ENCODE peak calls at places on chromosomes 4 and X, in eight cellular contexts. One of them, this sample, is unnamed.

GRCh38 chrX:34559325-34559724 is 97.8 kb downstream of the TMEM47 start:
- DNase-seq in NCI-H1105 treated with DMSO at 0.1 percent for 48 hours: no peak
- DNase-seq in T-helper 1 cell: peak; percentile 2
- DNase-seq in dermis blood vessel endothelial cell: peak; percentile 60
- DNase-seq in tibial artery: no peak
- DNase-seq in activated naive CD4-positive, alpha-beta T cell treated with Interleukin-2 at 50 U/mL for 16 hours: no peak
- DNase-seq in effector memory CD8-positive, alpha-beta T cell: no peak
- DNase-seq in activated CD4-positive, alpha-beta T cell treated with anti-CD3 and anti-CD28 coated beads for 48 hours: no peak
- DNase-seq in this sample: no peak

GRCh38 chr4:126172126-126172525 is 857.4 kb downstream of the FAT4 start:
- DNase-seq in T-helper 1 cell: no peak
- DNase-seq in NCI-H1105 treated with DMSO at 0.1 percent for 48 hours: no peak
- DNase-seq in effector memory CD8-positive, alpha-beta T cell: no peak
- DNase-seq in activated CD4-positive, alpha-beta T cell treated with anti-CD3 and anti-CD28 coated beads for 48 hours: no peak
- DNase-seq in tibial artery: no peak
- DNase-seq in dermis blood vessel endothelial cell: no peak
- DNase-seq in activated naive CD4-positive, alpha-beta T cell treated with Interleukin-2 at 50 U/mL for 16 hours: no peak
- DNase-seq in this sample: no peak

GRCh38 chr4:164768516-164768915 is 14.6 kb downstream of the SMIM31 start:
- DNase-seq in T-helper 1 cell: no peak
- DNase-seq in tibial artery: no peak
- DNase-seq in NCI-H1105 treated with DMSO at 0.1 percent for 48 hours: peak; percentile 17
- DNase-seq in activated naive CD4-positive, alpha-beta T cell treated with Interleukin-2 at 50 U/mL for 16 hours: no peak
- DNase-seq in activated CD4-positive, alpha-beta T cell treated with anti-CD3 and anti-CD28 coated beads for 48 hours: no peak
- DNase-seq in effector memory CD8-positive, alpha-beta T cell: no peak
- DNase-seq in dermis blood vessel endothelial cell: peak; percentile 12
- DNase-seq in this sample: no peak

GRCh38 chr4:73729534-73730165 is 10.7 kb upstream of the CXCL8 start:
- DNase-seq in T-helper 1 cell: peak; percentile 41
- DNase-seq in effector memory CD8-positive, alpha-beta T cell: no peak
- DNase-seq in tibial artery: peak; percentile 84
- DNase-seq in activated CD4-positive, alpha-beta T cell treated with anti-CD3 and anti-CD28 coated beads for 48 hours: peak; percentile 8
- DNase-seq in NCI-H1105 treated with DMSO at 0.1 percent for 48 hours: peak; percentile 19
- DNase-seq in dermis blood vessel endothelial cell: peak; percentile 89
- DNase-seq in activated naive CD4-positive, alpha-beta T cell treated with Interleukin-2 at 50 U/mL for 16 hours: no peak
- DNase-seq in this sample: no peak

GRCh38 chrX:40880712-40881111 is 145.4 kb upstream of the MED14 start:
- DNase-seq in T-helper 1 cell: no peak
- DNase-seq in effector memory CD8-positive, alpha-beta T cell: no peak
- DNase-seq in activated CD4-positive, alpha-beta T cell treated with anti-CD3 and anti-CD28 coated beads for 48 hours: no peak
- DNase-seq in tibial artery: no peak
- DNase-seq in activated naive CD4-positive, alpha-beta T cell treated with Interleukin-2 at 50 U/mL for 16 hours: no peak
- DNase-seq in dermis blood vessel endothelial cell: no peak
- DNase-seq in NCI-H1105 treated with DMSO at 0.1 percent for 48 hours: no peak
- DNase-seq in this sample: no peak

GRCh38 chr4:142719854-142720541 is 126.1 kb downstream of the INPP4B start:
- DNase-seq in effector memory CD8-positive, alpha-beta T cell: no peak
- DNase-seq in NCI-H1105 treated with DMSO at 0.1 percent for 48 hours: peak; percentile 18
- DNase-seq in dermis blood vessel endothelial cell: peak; percentile 48
- DNase-seq in tibial artery: no peak
- DNase-seq in activated naive CD4-positive, alpha-beta T cell treated with Interleukin-2 at 50 U/mL for 16 hours: no peak
- DNase-seq in activated CD4-positive, alpha-beta T cell treated with anti-CD3 and anti-CD28 coated beads for 48 hours: no peak
- DNase-seq in T-helper 1 cell: peak; percentile 37
- DNase-seq in this sample: no peak

GRCh38 chr4:2888826-2889225 is 45.2 kb downstream of the ADD1 start:
- DNase-seq in T-helper 1 cell: no peak
- DNase-seq in activated naive CD4-positive, alpha-beta T cell treated with Interleukin-2 at 50 U/mL for 16 hours: no peak
- DNase-seq in tibial artery: no peak
- DNase-seq in NCI-H1105 treated with DMSO at 0.1 percent for 48 hours: no peak
- DNase-seq in effector memory CD8-positive, alpha-beta T cell: no peak
- DNase-seq in dermis blood vessel endothelial cell: no peak
- DNase-seq in activated CD4-positive, alpha-beta T cell treated with anti-CD3 and anti-CD28 coated beads for 48 hours: no peak
- DNase-seq in this sample: no peak

GRCh38 chr4:93617596-93617995 is 211.0 kb upstream of the ATOH1 start:
- DNase-seq in T-helper 1 cell: no peak
- DNase-seq in activated CD4-positive, alpha-beta T cell treated with anti-CD3 and anti-CD28 coated beads for 48 hours: no peak
- DNase-seq in effector memory CD8-positive, alpha-beta T cell: no peak
- DNase-seq in activated naive CD4-positive, alpha-beta T cell treated with Interleukin-2 at 50 U/mL for 16 hours: no peak
- DNase-seq in tibial artery: no peak
- DNase-seq in NCI-H1105 treated with DMSO at 0.1 percent for 48 hours: no peak
- DNase-seq in dermis blood vessel endothelial cell: no peak
- DNase-seq in this sample: no peak

GRCh38 chr4:20017035-20017434 is 234.7 kb upstream of the SLIT2 start:
- DNase-seq in tibial artery: no peak
- DNase-seq in NCI-H1105 treated with DMSO at 0.1 percent for 48 hours: no peak
- DNase-seq in activated naive CD4-positive, alpha-beta T cell treated with Interleukin-2 at 50 U/mL for 16 hours: no peak
- DNase-seq in T-helper 1 cell: no peak
- DNase-seq in activated CD4-positive, alpha-beta T cell treated with anti-CD3 and anti-CD28 coated beads for 48 hours: no peak
- DNase-seq in effector memory CD8-positive, alpha-beta T cell: no peak
- DNase-seq in dermis blood vessel endothelial cell: no peak
- DNase-seq in this sample: no peak

GRCh38 chr4:38371391-38371851 is 292.6 kb upstream of the KLF3 start:
- DNase-seq in tibial artery: no peak
- DNase-seq in activated naive CD4-positive, alpha-beta T cell treated with Interleukin-2 at 50 U/mL for 16 hours: no peak
- DNase-seq in effector memory CD8-positive, alpha-beta T cell: no peak
- DNase-seq in NCI-H1105 treated with DMSO at 0.1 percent for 48 hours: no peak
- DNase-seq in activated CD4-positive, alpha-beta T cell treated with anti-CD3 and anti-CD28 coated beads for 48 hours: no peak
- DNase-seq in T-helper 1 cell: no peak
- DNase-seq in dermis blood vessel endothelial cell: no peak
- DNase-seq in this sample: no peak

GRCh38 chr4:141922224-141922623 is 285.8 kb downstream of the IL15 start:
- DNase-seq in tibial artery: no peak
- DNase-seq in dermis blood vessel endothelial cell: no peak
- DNase-seq in activated naive CD4-positive, alpha-beta T cell treated with Interleukin-2 at 50 U/mL for 16 hours: no peak
- DNase-seq in effector memory CD8-positive, alpha-beta T cell: no peak
- DNase-seq in activated CD4-positive, alpha-beta T cell treated with anti-CD3 and anti-CD28 coated beads for 48 hours: no peak
- DNase-seq in T-helper 1 cell: no peak
- DNase-seq in NCI-H1105 treated with DMSO at 0.1 percent for 48 hours: no peak
- DNase-seq in this sample: no peak

GRCh38 chr4:173585876-173586572 is 56.0 kb upstream of the HAND2 start:
- DNase-seq in tibial artery: no peak
- DNase-seq in dermis blood vessel endothelial cell: no peak
- DNase-seq in activated naive CD4-positive, alpha-beta T cell treated with Interleukin-2 at 50 U/mL for 16 hours: no peak
- DNase-seq in NCI-H1105 treated with DMSO at 0.1 percent for 48 hours: no peak
- DNase-seq in activated CD4-positive, alpha-beta T cell treated with anti-CD3 and anti-CD28 coated beads for 48 hours: no peak
- DNase-seq in effector memory CD8-positive, alpha-beta T cell: no peak
- DNase-seq in T-helper 1 cell: no peak
- DNase-seq in this sample: no peak

GRCh38 chrX:124127496-124127895 is 166.0 kb downstream of the STAG2 start:
- DNase-seq in T-helper 1 cell: no peak
- DNase-seq in effector memory CD8-positive, alpha-beta T cell: no peak
- DNase-seq in activated CD4-positive, alpha-beta T cell treated with anti-CD3 and anti-CD28 coated beads for 48 hours: no peak
- DNase-seq in dermis blood vessel endothelial cell: no peak
- DNase-seq in activated naive CD4-positive, alpha-beta T cell treated with Interleukin-2 at 50 U/mL for 16 hours: no peak
- DNase-seq in tibial artery: no peak
- DNase-seq in NCI-H1105 treated with DMSO at 0.1 percent for 48 hours: no peak
- DNase-seq in this sample: no peak

GRCh38 chr4:78885598-78885997 is 53.6 kb downstream of the PAQR3 start:
- DNase-seq in effector memory CD8-positive, alpha-beta T cell: no peak
- DNase-seq in activated naive CD4-positive, alpha-beta T cell treated with Interleukin-2 at 50 U/mL for 16 hours: no peak
- DNase-seq in NCI-H1105 treated with DMSO at 0.1 percent for 48 hours: no peak
- DNase-seq in T-helper 1 cell: no peak
- DNase-seq in activated CD4-positive, alpha-beta T cell treated with anti-CD3 and anti-CD28 coated beads for 48 hours: no peak
- DNase-seq in dermis blood vessel endothelial cell: no peak
- DNase-seq in tibial artery: no peak
- DNase-seq in this sample: no peak

GRCh38 chr4:115834441-115834840 is 721.0 kb upstream of the NDST4 start:
- DNase-seq in activated naive CD4-positive, alpha-beta T cell treated with Interleukin-2 at 50 U/mL for 16 hours: no peak
- DNase-seq in effector memory CD8-positive, alpha-beta T cell: no peak
- DNase-seq in activated CD4-positive, alpha-beta T cell treated with anti-CD3 and anti-CD28 coated beads for 48 hours: no peak
- DNase-seq in tibial artery: no peak
- DNase-seq in NCI-H1105 treated with DMSO at 0.1 percent for 48 hours: no peak
- DNase-seq in dermis blood vessel endothelial cell: no peak
- DNase-seq in T-helper 1 cell: no peak
- DNase-seq in this sample: no peak

GRCh38 chr4:23333946-23334878 is 555.6 kb downstream of the PPARGC1A start:
- DNase-seq in activated naive CD4-positive, alpha-beta T cell treated with Interleukin-2 at 50 U/mL for 16 hours: peak; percentile 3
- DNase-seq in dermis blood vessel endothelial cell: no peak
- DNase-seq in NCI-H1105 treated with DMSO at 0.1 percent for 48 hours: peak; percentile 67
- DNase-seq in activated CD4-positive, alpha-beta T cell treated with anti-CD3 and anti-CD28 coated beads for 48 hours: peak; percentile 33
- DNase-seq in tibial artery: no peak
- DNase-seq in effector memory CD8-positive, alpha-beta T cell: no peak
- DNase-seq in T-helper 1 cell: peak; percentile 91
- DNase-seq in this sample: no peak

GRCh38 chr4:52914051-52914605 is 52.0 kb downstream of the RASL11B start:
- DNase-seq in effector memory CD8-positive, alpha-beta T cell: no peak
- DNase-seq in activated CD4-positive, alpha-beta T cell treated with anti-CD3 and anti-CD28 coated beads for 48 hours: no peak
- DNase-seq in NCI-H1105 treated with DMSO at 0.1 percent for 48 hours: no peak
- DNase-seq in dermis blood vessel endothelial cell: no peak
- DNase-seq in tibial artery: no peak
- DNase-seq in activated naive CD4-positive, alpha-beta T cell treated with Interleukin-2 at 50 U/mL for 16 hours: no peak
- DNase-seq in T-helper 1 cell: no peak
- DNase-seq in this sample: no peak

GRCh38 chrX:136814847-136815634 is 34.3 kb upstream of the ARHGEF6 start:
- DNase-seq in NCI-H1105 treated with DMSO at 0.1 percent for 48 hours: no peak
- DNase-seq in activated CD4-positive, alpha-beta T cell treated with anti-CD3 and anti-CD28 coated beads for 48 hours: no peak
- DNase-seq in effector memory CD8-positive, alpha-beta T cell: no peak
- DNase-seq in tibial artery: no peak
- DNase-seq in activated naive CD4-positive, alpha-beta T cell treated with Interleukin-2 at 50 U/mL for 16 hours: no peak
- DNase-seq in T-helper 1 cell: no peak
- DNase-seq in dermis blood vessel endothelial cell: no peak
- DNase-seq in this sample: no peak

GRCh38 chr4:128241425-128241913 is 46.1 kb downstream of the PGRMC2 start:
- DNase-seq in dermis blood vessel endothelial cell: no peak
- DNase-seq in activated CD4-positive, alpha-beta T cell treated with anti-CD3 and anti-CD28 coated beads for 48 hours: no peak
- DNase-seq in activated naive CD4-positive, alpha-beta T cell treated with Interleukin-2 at 50 U/mL for 16 hours: no peak
- DNase-seq in effector memory CD8-positive, alpha-beta T cell: no peak
- DNase-seq in NCI-H1105 treated with DMSO at 0.1 percent for 48 hours: no peak
- DNase-seq in tibial artery: no peak
- DNase-seq in T-helper 1 cell: no peak
- DNase-seq in this sample: peak; percentile 44

GRCh38 chrX:41047878-41048534 is 37.2 kb upstream of the USP9X start:
- DNase-seq in NCI-H1105 treated with DMSO at 0.1 percent for 48 hours: no peak
- DNase-seq in T-helper 1 cell: no peak
- DNase-seq in activated CD4-positive, alpha-beta T cell treated with anti-CD3 and anti-CD28 coated beads for 48 hours: no peak
- DNase-seq in tibial artery: no peak
- DNase-seq in effector memory CD8-positive, alpha-beta T cell: no peak
- DNase-seq in dermis blood vessel endothelial cell: no peak
- DNase-seq in activated naive CD4-positive, alpha-beta T cell treated with Interleukin-2 at 50 U/mL for 16 hours: no peak
- DNase-seq in this sample: no peak

GRCh38 chrX:140503714-140504351 is 1.0 kb downstream of the SOX3 start:
- DNase-seq in effector memory CD8-positive, alpha-beta T cell: no peak
- DNase-seq in activated naive CD4-positive, alpha-beta T cell treated with Interleukin-2 at 50 U/mL for 16 hours: no peak
- DNase-seq in tibial artery: no peak
- DNase-seq in activated CD4-positive, alpha-beta T cell treated with anti-CD3 and anti-CD28 coated beads for 48 hours: no peak
- DNase-seq in T-helper 1 cell: no peak
- DNase-seq in dermis blood vessel endothelial cell: peak; percentile 36
- DNase-seq in NCI-H1105 treated with DMSO at 0.1 percent for 48 hours: no peak
- DNase-seq in this sample: peak; percentile 47

GRCh38 chr4:11503166-11503565 is 74.5 kb upstream of the HS3ST1 start:
- DNase-seq in activated CD4-positive, alpha-beta T cell treated with anti-CD3 and anti-CD28 coated beads for 48 hours: no peak
- DNase-seq in NCI-H1105 treated with DMSO at 0.1 percent for 48 hours: no peak
- DNase-seq in T-helper 1 cell: no peak
- DNase-seq in activated naive CD4-positive, alpha-beta T cell treated with Interleukin-2 at 50 U/mL for 16 hours: no peak
- DNase-seq in effector memory CD8-positive, alpha-beta T cell: no peak
- DNase-seq in tibial artery: no peak
- DNase-seq in dermis blood vessel endothelial cell: no peak
- DNase-seq in this sample: no peak

GRCh38 chr4:93947318-93947717 is 118.8 kb downstream of the ATOH1 start:
- DNase-seq in effector memory CD8-positive, alpha-beta T cell: no peak
- DNase-seq in activated naive CD4-positive, alpha-beta T cell treated with Interleukin-2 at 50 U/mL for 16 hours: no peak
- DNase-seq in T-helper 1 cell: no peak
- DNase-seq in tibial artery: no peak
- DNase-seq in activated CD4-positive, alpha-beta T cell treated with anti-CD3 and anti-CD28 coated beads for 48 hours: no peak
- DNase-seq in NCI-H1105 treated with DMSO at 0.1 percent for 48 hours: no peak
- DNase-seq in dermis blood vessel endothelial cell: no peak
- DNase-seq in this sample: no peak

GRCh38 chr4:4642201-4643025 is 100.6 kb upstream of the STX18 start:
- DNase-seq in activated CD4-positive, alpha-beta T cell treated with anti-CD3 and anti-CD28 coated beads for 48 hours: no peak
- DNase-seq in NCI-H1105 treated with DMSO at 0.1 percent for 48 hours: no peak
- DNase-seq in dermis blood vessel endothelial cell: no peak
- DNase-seq in effector memory CD8-positive, alpha-beta T cell: no peak
- DNase-seq in tibial artery: no peak
- DNase-seq in activated naive CD4-positive, alpha-beta T cell treated with Interleukin-2 at 50 U/mL for 16 hours: no peak
- DNase-seq in T-helper 1 cell: no peak
- DNase-seq in this sample: no peak

GRCh38 chr4:8780596-8781368 is 90.9 kb downstream of the HMX1 start:
- DNase-seq in T-helper 1 cell: no peak
- DNase-seq in tibial artery: no peak
- DNase-seq in effector memory CD8-positive, alpha-beta T cell: no peak
- DNase-seq in activated naive CD4-positive, alpha-beta T cell treated with Interleukin-2 at 50 U/mL for 16 hours: no peak
- DNase-seq in NCI-H1105 treated with DMSO at 0.1 percent for 48 hours: no peak
- DNase-seq in dermis blood vessel endothelial cell: no peak
- DNase-seq in activated CD4-positive, alpha-beta T cell treated with anti-CD3 and anti-CD28 coated beads for 48 hours: no peak
- DNase-seq in this sample: no peak

GRCh38 chr4:158930573-158930972 is 161.7 kb downstream of the FNIP2 start:
- DNase-seq in tibial artery: no peak
- DNase-seq in effector memory CD8-positive, alpha-beta T cell: no peak
- DNase-seq in activated CD4-positive, alpha-beta T cell treated with anti-CD3 and anti-CD28 coated beads for 48 hours: no peak
- DNase-seq in activated naive CD4-positive, alpha-beta T cell treated with Interleukin-2 at 50 U/mL for 16 hours: no peak
- DNase-seq in T-helper 1 cell: no peak
- DNase-seq in NCI-H1105 treated with DMSO at 0.1 percent for 48 hours: no peak
- DNase-seq in dermis blood vessel endothelial cell: no peak
- DNase-seq in this sample: no peak

GRCh38 chr4:24748023-24748422 is 47.4 kb upstream of the SOD3 start:
- DNase-seq in effector memory CD8-positive, alpha-beta T cell: no peak
- DNase-seq in activated naive CD4-positive, alpha-beta T cell treated with Interleukin-2 at 50 U/mL for 16 hours: no peak
- DNase-seq in NCI-H1105 treated with DMSO at 0.1 percent for 48 hours: no peak
- DNase-seq in dermis blood vessel endothelial cell: no peak
- DNase-seq in activated CD4-positive, alpha-beta T cell treated with anti-CD3 and anti-CD28 coated beads for 48 hours: no peak
- DNase-seq in tibial artery: no peak
- DNase-seq in T-helper 1 cell: no peak
- DNase-seq in this sample: no peak

GRCh38 chr4:26952891-26953290 is 92.2 kb downstream of the STIM2 start:
- DNase-seq in tibial artery: no peak
- DNase-seq in effector memory CD8-positive, alpha-beta T cell: no peak
- DNase-seq in dermis blood vessel endothelial cell: peak; percentile 7
- DNase-seq in NCI-H1105 treated with DMSO at 0.1 percent for 48 hours: no peak
- DNase-seq in T-helper 1 cell: no peak
- DNase-seq in activated CD4-positive, alpha-beta T cell treated with anti-CD3 and anti-CD28 coated beads for 48 hours: no peak
- DNase-seq in activated naive CD4-positive, alpha-beta T cell treated with Interleukin-2 at 50 U/mL for 16 hours: no peak
- DNase-seq in this sample: no peak

GRCh38 chr4:145011636-145012035 is 86.4 kb downstream of the ANAPC10 start:
- DNase-seq in activated naive CD4-positive, alpha-beta T cell treated with Interleukin-2 at 50 U/mL for 16 hours: no peak
- DNase-seq in NCI-H1105 treated with DMSO at 0.1 percent for 48 hours: no peak
- DNase-seq in effector memory CD8-positive, alpha-beta T cell: no peak
- DNase-seq in T-helper 1 cell: no peak
- DNase-seq in dermis blood vessel endothelial cell: no peak
- DNase-seq in activated CD4-positive, alpha-beta T cell treated with anti-CD3 and anti-CD28 coated beads for 48 hours: no peak
- DNase-seq in tibial artery: no peak
- DNase-seq in this sample: no peak

This sample was measured in substantia nigra.